ENCODE peak calls at places on chromosomes 12 and 14, in seven cellular contexts. C is kidney tubule cell, N is glomerular endothelial cell, E is SHP77, X is nucleus accumbens, I is esophagus squamous epithelium, O is AG09319. S is an unnamed sample.

GRCh38 chr12:98406378-98406777 is 109.0 kb upstream of the TMPO start:
- DNase-seq in C (no peak), N (no peak), X (no peak), I (no peak), O (no peak), E (no peak), S (no peak)

GRCh38 chr12:1646908-1647669 is 18.1 kb downstream of the WNT5B start:
- DNase-seq in C (no peak), E (no peak), I (no peak), X (no peak), N (no peak), O (no peak), S (no peak)

GRCh38 chr12:123094349-123095073 is 56.4 kb downstream of the PITPNM2 start:
- DNase-seq in E (no peak), I (no peak), N (no peak), X (no peak), O (peak), C (peak), S (no peak)

GRCh38 chr12:104747956-104748355 is 210.1 kb downstream of the SLC41A2 start:
- DNase-seq in I (no peak), O (no peak), N (no peak), E (no peak), X (no peak), C (no peak), S (no peak)

GRCh38 chr12:64053117-64053516 is 169.0 kb downstream of the KICS2 start:
- DNase-seq in O (no peak), N (no peak), E (no peak), C (no peak), I (no peak), X (no peak), S (no peak)

GRCh38 chr12:92028039-92028709 is 117.5 kb downstream of the BTG1 start:
- DNase-seq in I (no peak), C (no peak), X (no peak), E (no peak), N (no peak), O (no peak), S (no peak)

GRCh38 chr14:92160619-92161018 is 38.9 kb downstream of the CPSF2 start:
- DNase-seq in O (peak), C (peak), E (no peak), X (no peak), N (no peak), I (no peak), S (no peak)

GRCh38 chr12:118778077-118778476 is 203.3 kb upstream of the SRRM4 start:
- DNase-seq in C (no peak), O (no peak), E (no peak), X (no peak), N (no peak), I (no peak), S (no peak)

GRCh38 chr12:132717011-132717410 is 6.4 kb downstream of the PGAM5 start:
- DNase-seq in E (no peak), X (no peak), N (no peak), O (no peak), I (no peak), C (no peak), S (no peak)